ENCODE peak calls at places on chromosomes 7 and 10, in four cellular contexts. W is adrenal gland; U is CD4-positive, alpha-beta memory T cell; N is GM23338. E is an unnamed sample.

GRCh38 chr10:47256753-47257336 is 43.2 kb upstream of the GDF10 start:
- DNase-seq in W (no peak), U (no peak), N (no peak), E (no peak)

GRCh38 chr10:25815999-25816768 is 117.8 kb upstream of the MYO3A start:
- DNase-seq in W (no peak), U (no peak), N (no peak), E (no peak)

GRCh38 chr10:61475449-61475873 is 22.3 kb upstream of the TMEM26 start:
- DNase-seq in W (no peak), U (no peak), N (no peak), E (no peak)

GRCh38 chr7:70730451-70731110 is 401.4 kb upstream of the GALNT17 start:
- DNase-seq in W (no peak), U (no peak), N (no peak), E (no peak)

GRCh38 chr7:17660116-17660515 is 280.2 kb downstream of the SNX13 start:
- DNase-seq in W (no peak), U (no peak), N (no peak), E (peak)

GRCh38 chr7:152969839-152970238 is 210.3 kb downstream of the ACTR3B start:
- DNase-seq in W (no peak), U (no peak), N (no peak), E (no peak)

GRCh38 chr10:124002391-124003069 is 90.9 kb downstream of the CHST15 start:
- DNase-seq in W (no peak), U (no peak), N (no peak), E (no peak)

GRCh38 chr10:74589226-74589673 is 237.2 kb upstream of the KAT6B start:
- DNase-seq in W (peak), U (peak), N (peak), E (peak)

GRCh38 chr10:21100871-21101514 is 203.9 kb upstream of the NEBL start:
- DNase-seq in W (no peak), U (no peak), N (no peak), E (peak)

GRCh38 chr7:5360451-5360850 is 63.2 kb downstream of the TNRC18 start:
- DNase-seq in W (no peak), U (no peak), N (no peak), E (no peak)

GRCh38 chr7:128124786-128125185 is 93.5 kb upstream of the LRRC4 start:
- DNase-seq in W (no peak), U (no peak), N (no peak), E (no peak)

GRCh38 chr7:44387427-44387826 is 62.0 kb upstream of the CAMK2B start:
- DNase-seq in W (no peak), U (no peak), N (no peak), E (no peak)

GRCh38 chr7:116434820-116435341 is 64.7 kb upstream of the CAV2 start:
- DNase-seq in W (no peak), U (no peak), N (no peak), E (no peak)

GRCh38 chr7:117041822-117042221 is 88.5 kb downstream of the ST7 start:
- DNase-seq in W (no peak), U (no peak), N (no peak), E (no peak)

GRCh38 chr7:86664991-86665390 is 21.3 kb downstream of the GRM3 start:
- DNase-seq in W (no peak), U (no peak), N (no peak), E (no peak)

GRCh38 chr10:117424789-117425649 is 49.8 kb upstream of the PDZD8 start:
- DNase-seq in W (no peak), U (no peak), N (peak), E (no peak)

GRCh38 chr7:105691692-105692564 is 110.6 kb upstream of the EFCAB10 start:
- DNase-seq in W (peak), U (peak), N (peak), E (peak)

GRCh38 chr7:105693576-105693975 is 112.3 kb upstream of the EFCAB10 start:
- DNase-seq in W (no peak), U (no peak), N (no peak), E (no peak)

GRCh38 chr7:105689093-105689819 is 108.0 kb upstream of the EFCAB10 start:
- DNase-seq in W (no peak), U (no peak), N (peak), E (no peak)

GRCh38 chr7:105690286-105690915 is 109.1 kb upstream of the EFCAB10 start:
- DNase-seq in W (no peak), U (no peak), N (peak), E (no peak)

GRCh38 chr7:105691029-105691691 is 109.9 kb upstream of the EFCAB10 start:
- DNase-seq in W (peak), U (peak), N (no peak), E (peak)
- H3K4me3 ChIP-seq in W (peak), U (peak), N (peak), E (no peak)

GRCh38 chr7:12107841-12108249 is 103.2 kb upstream of the TMEM106B start:
- DNase-seq in W (no peak), U (no peak), N (no peak), E (no peak)

GRCh38 chr7:12111461-12112405 is 99.4 kb upstream of the TMEM106B start:
- DNase-seq in W (peak), U (peak), N (peak), E (peak)

DNA sequence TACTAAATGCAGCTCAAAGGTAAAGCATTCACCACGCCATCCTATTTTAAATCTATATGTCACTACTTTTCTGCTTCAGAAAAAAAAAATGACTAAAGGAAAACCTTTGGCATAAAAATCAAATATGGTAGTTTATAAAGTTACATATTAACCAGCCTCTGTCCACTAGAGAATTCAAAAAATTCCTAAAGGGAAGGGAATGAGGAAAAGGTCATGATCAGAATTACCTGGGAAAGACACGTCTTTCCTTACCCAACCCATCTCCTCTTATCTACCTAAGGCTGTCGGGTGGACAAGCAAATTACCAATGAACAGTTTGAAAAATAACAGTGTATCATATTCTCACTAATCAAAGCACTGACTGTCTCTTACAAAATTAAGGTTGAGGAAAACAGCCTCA is 100.7 kb upstream of the TMEM106B start:
- DNase-seq in W (no peak), U (no peak), N (no peak), E (no peak)
- H3K4me3 ChIP-seq in W (no peak), U (no peak), N (no peak), E (no peak)

GRCh38 chr10:6542999-6543430 is 37.1 kb downstream of the PRKCQ start:
- DNase-seq in W (no peak), U (peak), N (peak), E (no peak)
- H3K4me3 ChIP-seq in W (no peak), U (peak), N (no peak), E (no peak)

DNA sequence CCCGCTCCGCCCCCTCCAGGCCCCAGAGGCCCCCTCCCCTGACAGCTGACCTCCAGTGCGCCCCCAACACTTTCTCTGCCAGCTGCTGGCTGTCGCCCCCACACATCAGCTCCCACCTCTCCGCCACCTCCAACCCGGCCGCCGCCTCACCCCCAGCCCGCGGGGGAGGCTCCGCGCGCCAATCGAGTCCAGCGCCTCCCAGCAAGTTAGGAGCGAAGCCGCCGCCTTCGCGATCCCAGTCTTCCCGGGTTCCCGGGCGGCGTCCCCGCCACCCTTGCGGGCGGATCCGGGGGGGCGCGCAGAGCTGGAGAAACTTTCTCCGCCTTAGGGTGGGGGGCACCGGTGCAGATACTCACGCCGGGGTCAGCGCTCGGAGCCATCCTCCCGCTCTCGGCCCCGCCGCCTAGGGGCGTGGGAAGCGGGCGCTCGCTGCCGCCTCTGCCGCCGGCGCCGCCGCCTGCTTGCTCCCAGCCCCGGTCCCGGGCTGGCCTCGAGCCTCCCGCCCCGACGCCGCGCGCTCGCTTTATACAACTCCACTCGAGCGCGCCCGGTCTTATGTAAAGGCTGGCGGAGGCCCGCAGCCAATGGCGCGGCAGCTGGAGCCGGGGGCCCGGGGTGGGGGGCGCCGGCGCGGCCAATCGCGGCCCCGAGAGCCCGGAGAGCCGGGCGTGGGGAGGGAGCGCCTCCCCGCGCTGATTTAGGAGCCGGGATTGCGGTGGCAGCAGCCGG is at the start of gene CRTAC1:
- DNase-seq in W (peak), U (no peak), N (peak), E (peak)
- H3K4me3 ChIP-seq in W (peak), U (no peak), N (peak), E (peak)

GRCh38 chr7:82567841-82568240 is 124.3 kb upstream of the CACNA2D1 start:
- DNase-seq in W (no peak), U (no peak), N (no peak), E (no peak)
- H3K4me3 ChIP-seq in W (no peak), U (no peak), N (no peak), E (no peak)

GRCh38 chr7:157855016-157855415 is 518.2 kb downstream of the DNAJB6 start:
- DNase-seq in W (no peak), U (no peak), N (no peak), E (no peak)

GRCh38 chr7:157854066-157854891 is 517.5 kb downstream of the DNAJB6 start:
- DNase-seq in W (peak), U (no peak), N (no peak), E (no peak)

GRCh38 chr7:157853789-157854065 is 516.9 kb downstream of the DNAJB6 start:
- DNase-seq in W (no peak), U (no peak), N (no peak), E (no peak)

GRCh38 chr7:157856873-157857577 is 520.2 kb downstream of the DNAJB6 start:
- DNase-seq in W (no peak), U (no peak), N (no peak), E (no peak)

DNA sequence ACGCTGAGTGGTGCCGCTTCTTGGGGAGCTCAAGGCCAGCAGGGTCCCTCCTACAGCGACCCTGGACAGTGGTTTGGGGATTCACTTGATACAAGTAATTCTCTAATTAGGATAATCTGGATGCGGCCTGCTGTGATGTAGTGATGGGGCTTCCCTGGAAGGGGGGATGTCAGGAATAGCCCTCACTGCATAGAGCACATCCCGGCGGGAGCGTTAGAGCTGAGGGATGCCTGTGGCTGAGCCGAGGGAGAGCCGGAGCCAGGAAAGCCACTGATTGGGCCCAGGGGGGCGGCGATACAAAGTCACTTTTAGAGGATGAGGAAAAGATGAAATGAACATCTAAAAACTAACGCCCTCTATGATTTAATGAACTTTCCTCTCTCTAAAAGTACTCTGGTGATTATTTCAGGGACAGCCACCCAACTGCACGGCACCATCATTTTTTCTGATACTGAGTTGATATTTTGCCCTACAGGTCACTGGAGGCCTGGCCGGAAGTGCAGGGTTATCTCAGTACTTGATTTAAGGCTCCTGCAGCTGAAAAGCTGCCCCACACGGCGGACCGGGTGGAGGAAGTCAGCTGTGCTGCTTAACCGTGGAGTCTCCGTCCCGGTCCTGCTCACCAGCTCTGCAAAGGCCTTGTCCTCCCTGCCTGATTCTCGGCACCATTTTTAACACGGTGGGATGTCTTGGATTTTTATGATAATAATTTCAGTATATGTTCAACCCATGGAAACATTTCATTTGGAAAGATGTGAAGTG is 518.8 kb downstream of the DNAJB6 start:
- DNase-seq in W (no peak), U (no peak), N (no peak), E (no peak)
- H3K4me3 ChIP-seq in W (no peak), U (no peak), N (no peak), E (no peak)

GRCh38 chr7:25358831-25359350 is 130.6 kb upstream of the NPVF start:
- DNase-seq in W (no peak), U (no peak), N (no peak), E (no peak)
- H3K4me3 ChIP-seq in W (no peak), U (no peak), N (no peak), E (no peak)

GRCh38 chr7:129677796-129678195 is 66.3 kb downstream of the NRF1 start:
- DNase-seq in W (no peak), U (no peak), N (no peak), E (no peak)

GRCh38 chr7:129678606-129679005 is 67.1 kb downstream of the NRF1 start:
- DNase-seq in W (no peak), U (no peak), N (no peak), E (no peak)

GRCh38 chr7:129675521-129675920 is 64.0 kb downstream of the NRF1 start:
- DNase-seq in W (no peak), U (no peak), N (no peak), E (no peak)

GRCh38 chr7:129680400-129680799 is 68.9 kb downstream of the NRF1 start:
- DNase-seq in W (no peak), U (no peak), N (no peak), E (no peak)

GRCh38 chr7:129676017-129676897 is 64.7 kb downstream of the NRF1 start:
- DNase-seq in W (peak), U (no peak), N (no peak), E (no peak)
- H3K4me3 ChIP-seq in W (no peak), U (no peak), N (no peak), E (no peak)

GRCh38 chr10:93073539-93074136 is at the start of gene CYP26A1:
- DNase-seq in W (no peak), U (no peak), N (peak), E (no peak)
- H3K4me3 ChIP-seq in W (peak), U (no peak), N (peak), E (peak)

E was measured in cardiac muscle cell.